ENCODE peak calls at places on chromosomes 13 and 19, in eight cellular contexts. K is adrenal gland, L is GM10248, I is dorsolateral prefrontal cortex, S is SK-N-SH, H is endothelial cell, R is body of pancreas, F is ovary. J is an unnamed sample.

GRCh38 chr19:7852851-7853759 is 21.1 kb downstream of the PRR36 start:
- DNase-seq in S (peak; percentile 97), K (peak; percentile 87), L (peak; percentile 93), F (peak; percentile 82), I (peak; percentile 74), H (peak; percentile 80), R (peak; percentile 97), J (peak; percentile 93)

GRCh38 chr13:40376296-40376849 is 290.1 kb downstream of the FOXO1 start:
- DNase-seq in H (no peak), L (no peak), F (no peak), S (no peak), R (no peak), I (no peak), K (no peak), J (no peak)

GRCh38 chr19:38737297-38737865 is 6.9 kb downstream of the CAPN12 start:
- DNase-seq in S (no peak), R (no peak), I (no peak), H (no peak), F (no peak), K (no peak), L (no peak), J (no peak)

GRCh38 chr19:40803857-40804782 is 5.1 kb downstream of the EGLN2 start:
- DNase-seq in L (peak; percentile 62), K (no peak), S (no peak), I (no peak), R (peak; percentile 85), H (no peak), F (no peak), J (no peak)

GRCh38 chr19:13022859-13023636 is 27.8 kb downstream of the NFIX start:
- DNase-seq in R (peak; percentile 73), S (peak; percentile 87), H (no peak), L (peak; percentile 56), I (peak; percentile 88), K (peak; percentile 78), F (peak; percentile 90), J (no peak)

GRCh38 chr19:42313096-42313839 is at the start of gene TMEM145:
- DNase-seq in K (no peak), H (peak; percentile 53), F (peak; percentile 65), R (peak; percentile 77), L (peak; percentile 63), I (peak; percentile 80), S (peak; percentile 97), J (peak; percentile 81)

GRCh38 chr19:9785367-9786331 is 17.1 kb upstream of the ZNF846 start:
- DNase-seq in K (peak; percentile 98), I (peak; percentile 90), R (peak; percentile 99), F (peak; percentile 98), L (peak; percentile 96), H (peak; percentile 98), S (peak; percentile 96), J (peak; percentile 96)

GRCh38 chr13:47135800-47136658 is 239.2 kb upstream of the HTR2A start:
- DNase-seq in K (no peak), I (no peak), F (no peak), H (no peak), S (no peak), R (peak; percentile 13), L (no peak), J (no peak)

GRCh38 chr13:98022210-98022609 is 68.7 kb downstream of the IPO5 start:
- DNase-seq in S (no peak), H (no peak), R (no peak), I (no peak), F (no peak), L (no peak), K (peak; percentile 64), J (no peak)

GRCh38 chr19:35558400-35559280 is 4.8 kb downstream of the ATP4A start:
- DNase-seq in R (no peak), H (no peak), I (no peak), F (no peak), L (no peak), K (no peak), S (no peak), J (no peak)

GRCh38 chr19:49676136-49676689 is 858 bp upstream of the PRMT1 start:
- DNase-seq in R (peak; percentile 88), K (peak; percentile 83), S (peak; percentile 83), L (peak; percentile 79), H (peak; percentile 68), F (peak; percentile 89), I (peak; percentile 74), J (no peak)

GRCh38 chr19:37716140-37716539 is 3.4 kb downstream of the ZNF607 start:
- DNase-seq in S (no peak), F (no peak), R (no peak), H (no peak), K (no peak), L (no peak), I (no peak), J (no peak)

GRCh38 chr19:37725181-37725580 is 5.6 kb upstream of the ZNF607 start:
- DNase-seq in K (no peak), S (no peak), F (no peak), H (no peak), I (no peak), L (no peak), R (peak; percentile 6), J (no peak)

GRCh38 chr19:37719927-37720265 is 335 bp upstream of the ZNF607 start:
- DNase-seq in F (no peak), K (no peak), I (no peak), R (no peak), H (no peak), S (no peak), L (no peak), J (no peak)

GRCh38 chr19:37718357-37718756 is 1.2 kb downstream of the ZNF607 start:
- DNase-seq in I (no peak), L (no peak), R (peak; percentile 5), F (no peak), K (no peak), H (no peak), S (peak; percentile 13), J (no peak)

DNA sequence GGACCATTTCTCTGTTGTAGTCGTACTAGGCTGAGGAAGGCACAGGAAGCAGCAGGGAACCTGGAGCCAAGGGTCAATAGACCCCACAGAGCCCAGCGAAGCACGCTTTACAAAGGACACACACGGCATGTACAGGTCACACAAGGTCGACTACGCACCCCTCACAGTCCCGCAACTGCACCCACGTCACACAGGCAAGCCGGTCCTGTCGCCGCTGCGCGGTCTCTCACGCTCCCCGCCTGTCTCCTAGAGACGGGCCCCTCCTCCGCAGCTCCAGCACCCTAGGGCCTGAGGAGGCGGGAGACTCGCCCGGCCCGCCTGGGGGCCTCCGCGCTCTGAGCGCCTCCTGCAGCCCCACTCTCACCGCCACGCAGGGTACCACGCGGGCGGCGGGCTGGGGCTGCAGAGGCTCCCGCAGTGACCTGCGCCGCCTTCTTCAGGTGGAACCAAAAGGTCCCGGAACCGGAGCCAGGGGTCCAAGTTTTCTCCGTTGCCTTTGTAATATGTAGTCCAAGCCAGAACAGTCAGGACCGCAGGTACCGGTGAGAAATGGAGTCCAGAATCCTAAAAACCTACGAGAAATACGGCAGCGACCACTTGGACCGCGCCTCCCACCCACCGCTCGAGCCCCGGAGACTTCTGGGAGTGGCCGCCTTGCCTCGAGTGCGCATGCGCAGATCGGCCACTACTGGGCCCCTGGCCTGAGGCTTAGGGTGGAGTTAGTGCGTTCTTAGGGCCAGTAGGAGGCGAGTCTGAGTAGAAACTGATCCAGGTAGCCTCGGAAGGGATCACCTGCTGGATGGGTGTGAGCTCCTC is at the start of gene ZNF607:
- DNase-seq in R (peak; percentile 93), I (peak; percentile 89), L (peak; percentile 95), H (peak; percentile 92), S (peak; percentile 97), F (peak; percentile 94), K (peak; percentile 90), J (peak; percentile 96)
- TF ChIP-seq CTCF in R (peak; percentile 77), I (peak; percentile 38), L (peak; percentile 64), H (no peak), S (peak; percentile 65), F (peak; percentile 61), K (peak; percentile 50), J (no peak)

GRCh38 chr19:43534811-43535761 is 2.1 kb downstream of the ZNF575 start:
- DNase-seq in L (peak; percentile 39), R (peak; percentile 79), H (peak; percentile 79), I (peak; percentile 78), S (peak; percentile 60), K (peak; percentile 74), F (peak; percentile 82), J (peak; percentile 37)
- TF ChIP-seq CTCF in L (peak; percentile 62), R (peak; percentile 64), H (peak; percentile 40), I (peak; percentile 24), S (peak; percentile 45), K (peak; percentile 67), F (peak; percentile 55), J (peak; percentile 41)

GRCh38 chr13:94313321-94313720 is 166.2 kb downstream of the DCT start:
- DNase-seq in L (no peak), R (no peak), F (no peak), H (no peak), S (no peak), K (no peak), I (no peak), J (no peak)

GRCh38 chr13:94318418-94318817 is 161.1 kb downstream of the DCT start:
- DNase-seq in I (no peak), S (no peak), L (no peak), K (no peak), H (no peak), R (no peak), F (no peak), J (no peak)

GRCh38 chr13:94311893-94312292 is 167.6 kb downstream of the DCT start:
- DNase-seq in R (no peak), I (no peak), K (no peak), S (no peak), F (no peak), H (no peak), L (no peak), J (no peak)

GRCh38 chr13:94312511-94313191 is 166.8 kb downstream of the DCT start:
- DNase-seq in F (no peak), S (no peak), L (no peak), I (no peak), H (no peak), K (no peak), R (no peak), J (no peak)

GRCh38 chr13:94315188-94315587 is 164.3 kb downstream of the DCT start:
- DNase-seq in H (no peak), R (no peak), L (no peak), S (no peak), K (no peak), F (no peak), I (no peak), J (no peak)
- TF ChIP-seq CTCF in H (no peak), R (no peak), L (no peak), S (no peak), K (no peak), F (no peak), I (no peak), J (no peak)

DNA sequence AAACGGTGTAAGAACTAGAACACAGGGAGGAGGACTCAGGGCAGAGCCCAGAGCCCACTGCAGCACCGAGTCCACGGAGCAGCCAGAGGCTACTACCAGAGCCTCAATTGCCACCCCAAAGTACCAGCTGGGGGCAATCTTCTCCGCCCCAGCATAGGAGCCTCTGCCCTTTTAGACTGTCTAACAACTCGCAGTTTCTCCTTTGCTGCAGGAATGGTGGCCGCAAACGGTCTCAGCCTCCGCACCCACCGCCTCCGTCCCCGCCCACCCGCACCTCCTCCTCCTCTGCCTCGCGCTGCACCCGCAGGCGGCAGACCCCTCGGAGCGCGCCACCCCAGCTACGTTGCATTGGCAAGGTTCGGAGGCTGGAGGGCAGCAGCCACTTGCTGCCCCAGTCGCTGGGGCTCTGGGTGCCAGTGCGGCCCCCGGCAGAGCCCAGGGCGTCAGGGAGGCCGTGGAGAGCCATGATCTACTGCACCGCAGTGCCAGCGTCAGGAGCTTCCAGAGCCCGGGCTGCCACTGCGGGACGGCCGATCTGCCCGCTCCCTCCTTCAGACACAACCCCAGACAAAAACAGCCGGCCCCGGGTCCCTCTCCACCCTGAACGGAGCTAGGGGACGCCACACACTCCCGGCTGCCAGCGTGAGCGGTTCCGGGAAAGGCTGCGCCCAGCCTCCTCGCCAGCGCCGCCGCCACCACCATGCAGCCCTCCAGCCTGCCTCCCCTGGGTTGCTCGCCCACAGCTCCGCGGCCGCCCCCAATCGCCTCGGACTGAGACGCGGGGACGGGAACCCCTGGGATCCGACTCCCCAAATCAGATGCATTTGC is 1.8 kb downstream of the FGF14 start:
- DNase-seq in K (no peak), S (peak; percentile 78), H (peak; percentile 18), R (peak; percentile 49), I (peak; percentile 60), L (peak; percentile 32), F (no peak), J (peak; percentile 4)
- TF ChIP-seq CTCF in K (no peak), S (peak; percentile 34), H (no peak), R (no peak), I (no peak), L (no peak), F (no peak), J (no peak)